ENCODE peak calls at places on chromosomes 2 and 18, in six cellular contexts. One of them, this sample, is unnamed.

GRCh38 chr2:122061206-122061605 is 305.8 kb downstream of the TSN start:
- DNase-seq in astrocyte of the cerebellum: no peak
- DNase-seq in memory B cell: no peak
- DNase-seq in A172: no peak
- DNase-seq in ELR: no peak
- DNase-seq in H54: no peak
- DNase-seq in this sample: no peak

GRCh38 chr2:15348028-15348427 is 213.1 kb downstream of the NBAS start:
- DNase-seq in A172: no peak
- DNase-seq in memory B cell: no peak
- DNase-seq in astrocyte of the cerebellum: no peak
- DNase-seq in H54: no peak
- DNase-seq in ELR: no peak
- DNase-seq in this sample: no peak

GRCh38 chr18:55515946-55516710 is 71.9 kb downstream of the TCF4 start:
- DNase-seq in H54: no peak
- DNase-seq in memory B cell: no peak
- DNase-seq in A172: no peak
- DNase-seq in ELR: peak; percentile 87
- DNase-seq in astrocyte of the cerebellum: no peak
- DNase-seq in this sample: no peak

GRCh38 chr2:174334278-174334715 is 457 bp upstream of the SP9 start:
- DNase-seq in ELR: no peak
- DNase-seq in H54: no peak
- DNase-seq in A172: no peak
- DNase-seq in memory B cell: peak; percentile 4
- DNase-seq in astrocyte of the cerebellum: no peak
- DNase-seq in this sample: no peak

GRCh38 chr18:9694174-9694573 is 13.9 kb upstream of the RAB31 start:
- DNase-seq in memory B cell: no peak
- DNase-seq in H54: no peak
- DNase-seq in astrocyte of the cerebellum: no peak
- DNase-seq in ELR: no peak
- DNase-seq in A172: no peak
- DNase-seq in this sample: no peak

GRCh38 chr2:190136259-190136658 is 73.7 kb upstream of the MSTN start:
- DNase-seq in H54: no peak
- DNase-seq in memory B cell: no peak
- DNase-seq in A172: no peak
- DNase-seq in astrocyte of the cerebellum: no peak
- DNase-seq in ELR: no peak
- DNase-seq in this sample: no peak

GRCh38 chr2:188695953-188696352 is 278.2 kb upstream of the COL3A1 start:
- DNase-seq in H54: no peak
- DNase-seq in memory B cell: no peak
- DNase-seq in ELR: peak; percentile 71
- DNase-seq in astrocyte of the cerebellum: peak; percentile 95
- DNase-seq in A172: peak; percentile 58
- DNase-seq in this sample: no peak

GRCh38 chr2:3535794-3536681 is 16.7 kb upstream of the ADI1 start:
- DNase-seq in memory B cell: no peak
- DNase-seq in A172: peak; percentile 93
- DNase-seq in astrocyte of the cerebellum: peak; percentile 78
- DNase-seq in H54: peak; percentile 82
- DNase-seq in ELR: peak; percentile 92
- DNase-seq in this sample: peak; percentile 60

GRCh38 chr2:109254174-109254904 is 125.3 kb downstream of the SH3RF3 start:
- DNase-seq in astrocyte of the cerebellum: no peak
- DNase-seq in A172: no peak
- DNase-seq in memory B cell: peak; percentile 6
- DNase-seq in ELR: no peak
- DNase-seq in H54: no peak
- DNase-seq in this sample: no peak

GRCh38 chr2:29155578-29155977 is 40.4 kb downstream of the CLIP4 start:
- DNase-seq in memory B cell: no peak
- DNase-seq in ELR: no peak
- DNase-seq in H54: no peak
- DNase-seq in A172: no peak
- DNase-seq in astrocyte of the cerebellum: no peak
- DNase-seq in this sample: no peak

GRCh38 chr18:68431111-68431921 is 283.6 kb downstream of the TMX3 start:
- DNase-seq in ELR: peak; percentile 27
- DNase-seq in H54: no peak
- DNase-seq in memory B cell: no peak
- DNase-seq in astrocyte of the cerebellum: peak; percentile 36
- DNase-seq in A172: no peak
- DNase-seq in this sample: no peak

GRCh38 chr2:217248312-217248935 is 388.6 kb upstream of the TNP1 start:
- DNase-seq in ELR: no peak
- DNase-seq in A172: no peak
- DNase-seq in astrocyte of the cerebellum: peak; percentile 80
- DNase-seq in H54: no peak
- DNase-seq in memory B cell: no peak
- DNase-seq in this sample: no peak

GRCh38 chr18:59249186-59249774 is 24.0 kb downstream of the RAX start:
- DNase-seq in memory B cell: no peak
- DNase-seq in astrocyte of the cerebellum: peak; percentile 60
- DNase-seq in A172: peak; percentile 56
- DNase-seq in H54: peak; percentile 31
- DNase-seq in ELR: peak; percentile 86
- DNase-seq in this sample: peak; percentile 52

GRCh38 chr2:239832995-239833727 is 192.0 kb downstream of the NDUFA10 start:
- DNase-seq in ELR: no peak
- DNase-seq in H54: no peak
- DNase-seq in astrocyte of the cerebellum: no peak
- DNase-seq in memory B cell: no peak
- DNase-seq in A172: no peak
- DNase-seq in this sample: no peak

GRCh38 chr18:3044931-3045698 is 32.2 kb upstream of the LPIN2 start:
- DNase-seq in H54: no peak
- DNase-seq in astrocyte of the cerebellum: no peak
- DNase-seq in ELR: no peak
- DNase-seq in memory B cell: no peak
- DNase-seq in A172: no peak
- DNase-seq in this sample: no peak

GRCh38 chr2:228023619-228024018 is 152.2 kb downstream of the DAW1 start:
- DNase-seq in memory B cell: no peak
- DNase-seq in A172: peak; percentile 78
- DNase-seq in ELR: peak; percentile 25
- DNase-seq in astrocyte of the cerebellum: no peak
- DNase-seq in H54: peak; percentile 33
- DNase-seq in this sample: no peak

GRCh38 chr2:140509765-140510164 is 1621.1 kb downstream of the LRP1B start:
- DNase-seq in astrocyte of the cerebellum: no peak
- DNase-seq in memory B cell: no peak
- DNase-seq in H54: no peak
- DNase-seq in ELR: no peak
- DNase-seq in A172: no peak
- DNase-seq in this sample: no peak

GRCh38 chr2:120597595-120598193 is 138.0 kb upstream of the GLI2 start:
- DNase-seq in ELR: no peak
- DNase-seq in H54: no peak
- DNase-seq in astrocyte of the cerebellum: no peak
- DNase-seq in memory B cell: no peak
- DNase-seq in A172: no peak
- DNase-seq in this sample: no peak

GRCh38 chr18:35355140-35355618 is 11.0 kb upstream of the ZNF24 start:
- DNase-seq in A172: peak; percentile 50
- DNase-seq in memory B cell: peak; percentile 68
- DNase-seq in astrocyte of the cerebellum: peak; percentile 76
- DNase-seq in H54: peak; percentile 20
- DNase-seq in ELR: peak; percentile 84
- DNase-seq in this sample: peak; percentile 60

GRCh38 chr18:23069481-23069880 is 65.8 kb upstream of the CABLES1 start:
- DNase-seq in astrocyte of the cerebellum: no peak
- DNase-seq in A172: no peak
- DNase-seq in ELR: no peak
- DNase-seq in H54: no peak
- DNase-seq in memory B cell: no peak
- DNase-seq in this sample: no peak

GRCh38 chr2:121721926-121722325 is 14.7 kb downstream of the NIFK start:
- DNase-seq in astrocyte of the cerebellum: no peak
- DNase-seq in memory B cell: no peak
- DNase-seq in H54: no peak
- DNase-seq in ELR: peak; percentile 92
- DNase-seq in A172: peak; percentile 62
- DNase-seq in this sample: no peak

GRCh38 chr2:189409136-189409535 is 32.1 kb upstream of the WDR75 start:
- DNase-seq in astrocyte of the cerebellum: no peak
- DNase-seq in memory B cell: no peak
- DNase-seq in H54: no peak
- DNase-seq in A172: peak; percentile 38
- DNase-seq in ELR: peak; percentile 51
- DNase-seq in this sample: no peak

GRCh38 chr2:70888389-70888924 is 47.2 kb upstream of the ATP6V1B1 start:
- DNase-seq in A172: no peak
- DNase-seq in H54: no peak
- DNase-seq in memory B cell: no peak
- DNase-seq in ELR: no peak
- DNase-seq in astrocyte of the cerebellum: no peak
- DNase-seq in this sample: no peak

GRCh38 chr18:63970803-63971191 is 916 bp downstream of the SERPINB8 start:
- DNase-seq in astrocyte of the cerebellum: no peak
- DNase-seq in A172: peak; percentile 26
- DNase-seq in memory B cell: no peak
- DNase-seq in ELR: peak; percentile 81
- DNase-seq in H54: no peak
- DNase-seq in this sample: no peak

GRCh38 chr2:84526562-84526961 is 10.3 kb downstream of the DNAH6 start:
- DNase-seq in A172: no peak
- DNase-seq in astrocyte of the cerebellum: no peak
- DNase-seq in memory B cell: no peak
- DNase-seq in H54: no peak
- DNase-seq in ELR: no peak
- DNase-seq in this sample: no peak

GRCh38 chr2:98912957-98913915 is 22.8 kb downstream of the CRACDL start:
- DNase-seq in memory B cell: no peak
- DNase-seq in A172: peak; percentile 84
- DNase-seq in astrocyte of the cerebellum: no peak
- DNase-seq in ELR: no peak
- DNase-seq in H54: peak; percentile 51
- DNase-seq in this sample: no peak

GRCh38 chr2:159939946-159940345 is 122.5 kb downstream of the PLA2R1 start:
- DNase-seq in A172: peak; percentile 20
- DNase-seq in memory B cell: no peak
- DNase-seq in ELR: peak; percentile 37
- DNase-seq in astrocyte of the cerebellum: peak; percentile 33
- DNase-seq in H54: no peak
- DNase-seq in this sample: peak; percentile 23

GRCh38 chr2:30267161-30267568 is 35.8 kb downstream of the LBH start:
- DNase-seq in memory B cell: no peak
- DNase-seq in H54: no peak
- DNase-seq in astrocyte of the cerebellum: no peak
- DNase-seq in ELR: no peak
- DNase-seq in A172: no peak
- DNase-seq in this sample: no peak

GRCh38 chr2:218856168-218856895 is 3.3 kb upstream of the WNT6 start:
- DNase-seq in A172: no peak
- DNase-seq in memory B cell: no peak
- DNase-seq in astrocyte of the cerebellum: no peak
- DNase-seq in H54: no peak
- DNase-seq in ELR: no peak
- DNase-seq in this sample: no peak

GRCh38 chr2:62334440-62335058 is 138.6 kb downstream of the B3GNT2 start:
- DNase-seq in ELR: no peak
- DNase-seq in memory B cell: no peak
- DNase-seq in astrocyte of the cerebellum: no peak
- DNase-seq in A172: no peak
- DNase-seq in H54: no peak
- DNase-seq in this sample: no peak

GRCh38 chr2:230706053-230706498 is 6.6 kb upstream of the CAB39 start:
- DNase-seq in memory B cell: no peak
- DNase-seq in ELR: peak; percentile 22
- DNase-seq in H54: no peak
- DNase-seq in astrocyte of the cerebellum: no peak
- DNase-seq in A172: no peak
- DNase-seq in this sample: no peak

GRCh38 chr2:120231974-120232635 is 8.9 kb upstream of the TMEM185B start:
- DNase-seq in memory B cell: peak; percentile 61
- DNase-seq in H54: no peak
- DNase-seq in ELR: no peak
- DNase-seq in A172: peak; percentile 56
- DNase-seq in astrocyte of the cerebellum: no peak
- DNase-seq in this sample: no peak

GRCh38 chr2:5834491-5834890 is 142.3 kb downstream of the SOX11 start:
- DNase-seq in A172: no peak
- DNase-seq in H54: no peak
- DNase-seq in memory B cell: no peak
- DNase-seq in ELR: no peak
- DNase-seq in astrocyte of the cerebellum: no peak
- DNase-seq in this sample: no peak

This sample was measured in COLO829.